ENCODE peak calls at places on chromosomes 7 and 10, in six cellular contexts. C is CD8-positive, alpha-beta memory T cell; J is GM18507; K is stimulated activated naive B cell treated with anti-CD40 and anti-IgM and Interleukin-4, amounts not matched to agents 10 μg/mL and 1 μg/mL and 100 μg/mL, for 72 hours; L is fibroblast of lung; F is lung. Z is an unnamed sample.

GRCh38 chr7:129840757-129841156 is 112.0 kb downstream of the UBE2H start:
- DNase-seq in C (no peak), J (no peak), K (no peak), L (no peak), F (no peak), Z (no peak)

GRCh38 chr10:50310560-50311174 is 59.4 kb upstream of the ASAH2 start:
- DNase-seq in C (no peak), J (no peak), K (peak; percentile 14), L (no peak), F (no peak), Z (peak; percentile 4)

GRCh38 chr10:111087331-111087756 is 10.5 kb downstream of the ADRA2A start:
- DNase-seq in C (no peak), J (no peak), K (no peak), L (no peak), F (no peak), Z (no peak)

GRCh38 chr7:154928136-154929005 is 74.6 kb downstream of the PAXIP1 start:
- DNase-seq in C (peak; percentile 94), J (peak; percentile 57), K (peak; percentile 36), L (peak; percentile 98), F (no peak), Z (peak; percentile 29)

GRCh38 chr7:114997487-114998404 is 75.9 kb downstream of the MDFIC start:
- DNase-seq in C (no peak), J (no peak), K (no peak), L (no peak), F (no peak), Z (no peak)

GRCh38 chr7:40297741-40298311 is 163.0 kb downstream of the SUGCT start:
- DNase-seq in C (no peak), J (no peak), K (no peak), L (peak; percentile 61), F (no peak), Z (no peak)

GRCh38 chr7:132603241-132603789 is 27.0 kb upstream of the PLXNA4 start:
- DNase-seq in C (no peak), J (no peak), K (no peak), L (no peak), F (no peak), Z (no peak)

GRCh38 chr10:103661951-103662405 is 168.5 kb downstream of the NEURL1 start:
- DNase-seq in C (no peak), J (no peak), K (no peak), L (no peak), F (no peak), Z (no peak)

GRCh38 chr7:650339-651031 is 76.0 kb upstream of the DNAAF5 start:
- DNase-seq in C (no peak), J (no peak), K (no peak), L (no peak), F (no peak), Z (no peak)

GRCh38 chr10:84789050-84789449 is 460.7 kb downstream of the CCSER2 start:
- DNase-seq in C (no peak), J (no peak), K (no peak), L (no peak), F (no peak), Z (no peak)

GRCh38 chr10:103929396-103929921 is 11.5 kb upstream of the STN1 start:
- DNase-seq in C (no peak), J (no peak), K (no peak), L (peak; percentile 41), F (no peak), Z (no peak)

GRCh38 chr7:135755351-135755753 is 6.7 kb upstream of the FAM180A start:
- DNase-seq in C (no peak), J (no peak), K (no peak), L (no peak), F (no peak), Z (no peak)

GRCh38 chr10:132062181-132062515 is 3.6 kb upstream of the JAKMIP3 start:
- DNase-seq in C (no peak), J (no peak), K (no peak), L (no peak), F (no peak), Z (no peak)

GRCh38 chr10:119478111-119479047 is 64.1 kb downstream of the RGS10 start:
- DNase-seq in C (peak; percentile 34), J (no peak), K (peak; percentile 85), L (no peak), F (no peak), Z (peak; percentile 34)

GRCh38 chr10:5840314-5841307 is 27.4 kb upstream of the GDI2 start:
- DNase-seq in C (no peak), J (peak; percentile 69), K (peak; percentile 95), L (no peak), F (no peak), Z (no peak)

GRCh38 chr7:92751902-92752901 is 84.2 kb downstream of the CDK6 start:
- DNase-seq in C (no peak), J (no peak), K (no peak), L (peak; percentile 95), F (no peak), Z (no peak)

GRCh38 chr10:72335394-72336258 is 19.1 kb downstream of the DNAJB12 start:
- DNase-seq in C (peak; percentile 51), J (no peak), K (peak; percentile 64), L (peak; percentile 91), F (no peak), Z (peak; percentile 51)